ENCODE peak calls at places on chromosomes 5 and 9, in five cellular contexts. M is tibial artery; D is testis; H is CD8-positive, alpha-beta memory T cell; Q is heart left ventricle. S is an unnamed sample.

GRCh38 chr9:128276574-128277270 is 646 bp downstream of the SWI5 start:
- DNase-seq in M (peak; percentile 38), D (peak; percentile 38), Q (no peak), H (peak; percentile 8), S (peak; percentile 37)

GRCh38 chr9:89714316-89714715 is 109.5 kb downstream of the GADD45G start:
- DNase-seq in D (peak; percentile 55), Q (no peak), M (no peak), H (no peak), S (no peak)

GRCh38 chr5:150665044-150665443 is 4.0 kb downstream of the MYOZ3 start:
- DNase-seq in M (no peak), H (no peak), Q (no peak), D (no peak), S (no peak)

GRCh38 chr5:125412561-125413535 is 666.4 kb upstream of the ZNF608 start:
- DNase-seq in Q (peak; percentile 72), H (no peak), D (peak; percentile 81), M (peak; percentile 42), S (peak; percentile 78)

GRCh38 chr9:119375892-119376291 is 6.7 kb upstream of the BRINP1 start:
- DNase-seq in Q (no peak), H (no peak), D (peak; percentile 78), M (no peak), S (no peak)

GRCh38 chr5:29972597-29972996 is 1220.9 kb upstream of the CDH6 start:
- DNase-seq in Q (no peak), D (no peak), M (no peak), H (no peak), S (no peak)

GRCh38 chr9:82780017-82780416 is 282.9 kb downstream of the RASEF start:
- DNase-seq in Q (no peak), M (no peak), D (no peak), H (no peak), S (no peak)

GRCh38 chr5:10601246-10602030 is 37.6 kb downstream of the ANKRD33B start:
- DNase-seq in D (peak; percentile 75), M (peak; percentile 88), Q (peak; percentile 90), H (no peak), S (peak; percentile 75)

GRCh38 chr5:74953961-74954720 is 88.0 kb upstream of the FAM169A start:
- DNase-seq in Q (no peak), M (no peak), D (no peak), H (no peak), S (no peak)

GRCh38 chr9:98864257-98865180 is 57.0 kb downstream of the GALNT12 start:
- DNase-seq in H (no peak), Q (peak; percentile 70), D (no peak), M (peak; percentile 51), S (no peak)

GRCh38 chr5:90494043-90494442 is 19.4 kb downstream of the POLR3G start:
- DNase-seq in Q (no peak), D (no peak), H (no peak), M (no peak), S (no peak)

GRCh38 chr5:324736-325612 is 3.5 kb downstream of the AHRR start:
- DNase-seq in D (no peak), Q (no peak), H (no peak), M (no peak), S (no peak)

GRCh38 chr9:85610074-85610855 is 131.5 kb downstream of the AGTPBP1 start:
- DNase-seq in Q (no peak), D (peak; percentile 56), H (peak; percentile 55), M (no peak), S (no peak)

GRCh38 chr9:124202447-124202971 is 55.2 kb upstream of the NEK6 start:
- DNase-seq in H (no peak), D (peak; percentile 37), M (peak; percentile 60), Q (peak; percentile 50), S (peak; percentile 69)

GRCh38 chr5:151180291-151180690 is 22.7 kb upstream of the ANXA6 start:
- DNase-seq in Q (no peak), H (no peak), D (no peak), M (no peak), S (no peak)

GRCh38 chr9:137745541-137745991 is 126.8 kb downstream of the EHMT1 start:
- DNase-seq in M (no peak), Q (no peak), H (no peak), D (no peak), S (no peak)

GRCh38 chr9:34343090-34343489 is 13.7 kb downstream of the NUDT2 start:
- DNase-seq in H (no peak), Q (peak; percentile 74), D (peak; percentile 79), M (peak; percentile 80), S (peak; percentile 13)

GRCh38 chr9:119370816-119371215 is 1.6 kb upstream of the BRINP1 start:
- DNase-seq in D (peak; percentile 71), H (no peak), Q (peak; percentile 27), M (no peak), S (peak; percentile 13)

GRCh38 chr9:99109522-99109921 is 4.6 kb downstream of the TGFBR1 start:
- DNase-seq in H (no peak), D (no peak), M (peak; percentile 25), Q (no peak), S (no peak)

GRCh38 chr5:95857185-95857945 is 34.8 kb upstream of the GLRX start:
- DNase-seq in M (peak; percentile 94), Q (peak; percentile 84), D (peak; percentile 89), H (no peak), S (peak; percentile 38)

GRCh38 chr5:65808261-65808741 is 86.3 kb downstream of the NLN start:
- DNase-seq in M (no peak), H (no peak), Q (no peak), D (no peak), S (no peak)

GRCh38 chr5:145666591-145666990 is 168.6 kb downstream of the PRELID2 start:
- DNase-seq in D (no peak), H (no peak), M (no peak), Q (no peak), S (no peak)

GRCh38 chr5:31824886-31825774 is 186.2 kb downstream of the PDZD2 start:
- DNase-seq in D (peak; percentile 73), H (peak; percentile 55), Q (no peak), M (peak; percentile 46), S (peak; percentile 56)

GRCh38 chr9:22986556-22986955 is 539.9 kb downstream of the DMRTA1 start:
- DNase-seq in Q (no peak), M (no peak), D (no peak), H (no peak), S (no peak)

GRCh38 chr5:20166496-20166895 is 178.5 kb upstream of the CDH18 start:
- DNase-seq in Q (no peak), D (no peak), H (no peak), M (no peak), S (no peak)

GRCh38 chr9:131423171-131423581 is 29.3 kb downstream of the PRRC2B start:
- DNase-seq in H (no peak), Q (peak; percentile 60), M (peak; percentile 58), D (peak; percentile 70), S (peak; percentile 18)

GRCh38 chr9:36820392-36820861 is 213.6 kb downstream of the PAX5 start:
- DNase-seq in D (no peak), H (no peak), M (no peak), Q (no peak), S (no peak)

GRCh38 chr9:138097501-138097991 is 220.0 kb downstream of the CACNA1B start:
- DNase-seq in H (no peak), D (peak; percentile 6), M (no peak), Q (no peak), S (no peak)

GRCh38 chr9:91117959-91118651 is 243.6 kb downstream of the AUH start:
- DNase-seq in D (peak; percentile 89), M (peak; percentile 86), H (no peak), Q (peak; percentile 92), S (peak; percentile 52)

GRCh38 chr9:137899551-137900360 is 22.2 kb downstream of the CACNA1B start:
- DNase-seq in Q (no peak), M (no peak), H (no peak), D (no peak), S (no peak)

GRCh38 chr9:35645736-35646582 is 4.8 kb downstream of the SIT1 start:
- DNase-seq in Q (peak; percentile 48), D (peak; percentile 50), H (no peak), M (peak; percentile 29), S (peak; percentile 55)

GRCh38 chr5:80703291-80703690 is 48.5 kb upstream of the DHFR start:
- DNase-seq in D (no peak), H (no peak), M (no peak), Q (no peak), S (no peak)

GRCh38 chr5:128736567-128736966 is 198.5 kb upstream of the FBN2 start:
- DNase-seq in D (no peak), H (no peak), M (no peak), Q (peak; percentile 24), S (peak; percentile 55)
- H3K27ac ChIP-seq in D (no peak overlapping the region), H (no peak overlapping the region), M (no peak overlapping the region), Q (no peak overlapping the region), S (peak overlapping the region; percentile 82)

DNA sequence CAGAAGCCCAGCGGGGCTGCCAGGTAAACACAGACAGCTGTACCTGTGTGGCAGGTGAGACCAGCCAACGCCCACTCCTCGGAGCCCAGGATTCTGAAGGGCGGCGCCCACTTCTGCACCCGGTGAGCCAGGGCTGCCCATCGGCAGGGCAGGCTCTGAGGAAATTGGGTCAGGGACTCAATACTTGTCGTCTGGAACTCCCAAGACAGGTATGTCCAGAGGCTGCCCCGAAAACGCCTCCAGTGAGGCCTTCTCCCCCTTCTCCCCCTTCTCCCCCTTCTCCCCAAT is 19.8 kb downstream of the GLT6D1 start:
- DNase-seq in H (no peak), D (no peak), Q (no peak), M (no peak), S (no peak)
- H3K27ac ChIP-seq in H (no peak overlapping the region), D (no peak overlapping the region), Q (no peak overlapping the region), M (no peak overlapping the region), S (no peak overlapping the region)

GRCh38 chr9:87570000-87570834 is 72.5 kb downstream of the DAPK1 start:
- DNase-seq in H (no peak), D (no peak), Q (no peak), M (no peak), S (no peak)
- H3K27ac ChIP-seq in H (no peak overlapping the region), D (peak overlapping the region; percentile 3), Q (no peak overlapping the region), M (no peak overlapping the region), S (no peak overlapping the region)

GRCh38 chr5:166992874-166993722 is 1298.3 kb upstream of the WWC1 start:
- DNase-seq in Q (no peak), M (no peak), H (no peak), D (no peak), S (no peak)
- H3K27ac ChIP-seq in Q (no peak overlapping the region), M (no peak overlapping the region), H (no peak overlapping the region), D (no peak overlapping the region), S (no peak overlapping the region)

DNA sequence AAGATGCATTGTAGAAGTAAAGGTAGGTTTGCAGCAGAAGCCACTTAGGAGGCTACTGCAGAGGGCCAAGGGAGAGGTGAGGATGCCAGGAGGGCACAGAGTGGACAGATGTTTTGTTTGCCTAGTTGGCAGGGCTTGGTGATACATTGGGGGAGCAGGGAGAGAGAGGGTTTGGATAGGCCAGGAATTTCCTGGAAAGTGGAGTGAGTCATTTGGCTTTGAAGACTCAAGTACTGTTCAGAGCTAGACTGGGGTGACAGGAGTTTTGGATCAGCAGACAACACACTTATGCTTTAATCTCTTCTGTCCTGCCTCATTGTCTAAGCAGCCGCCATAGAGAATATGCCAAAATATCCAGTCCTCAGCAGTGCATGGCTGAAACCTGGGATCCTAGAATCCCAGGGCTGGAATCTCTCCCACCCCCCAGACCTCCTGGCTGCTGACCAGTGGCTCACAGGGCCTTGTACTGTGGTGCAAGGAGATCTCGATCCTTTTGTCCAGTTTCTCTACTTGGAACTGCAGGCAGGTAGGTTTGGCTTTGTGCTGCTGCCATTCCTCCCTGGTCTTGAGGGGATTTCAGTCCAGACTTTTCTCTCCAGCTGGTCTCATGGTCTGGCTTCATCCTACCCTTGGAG is 11.0 kb downstream of the TMEM268 start:
- DNase-seq in Q (no peak), M (no peak), D (no peak), H (no peak), S (no peak)
- H3K27ac ChIP-seq in Q (no peak overlapping the region), M (no peak overlapping the region), D (no peak overlapping the region), H (no peak overlapping the region), S (no peak overlapping the region)